ENCODE peak calls at places on chromosome 19, in ten cellular contexts. U, G, Q, M, P, I, W, Y, J and V are unnamed samples. For H3K4me1 and H3K9me2, the result is how much of the 10 kb centered on the place peaks cover.

GRCh38 chr19:47470447-47471195 is 1.1 kb downstream of the SLC8A2 start:
- DNase-seq in W (no peak), Q (no peak), Y (no peak), M (no peak), I (no peak), J (no peak), P (no peak), U (no peak), G (no peak), V (no peak)

GRCh38 chr19:52297601-52298358 is 811 bp downstream of the ZNF480 start:
- DNase-seq in I (no peak), Y (no peak), M (no peak), P (peak), U (no peak), W (no peak), J (no peak), Q (no peak), G (no peak), V (no peak)

GRCh38 chr19:20247016-20247683 is 80.1 kb downstream of the ZNF486 start:
- DNase-seq in I (no peak), W (no peak), Y (peak), U (peak), Q (peak), P (peak), M (peak), G (peak), J (peak), V (peak)

GRCh38 chr19:44777715-44778347 is at the start of gene CBLC:
- DNase-seq in U (no peak), P (peak), Y (peak), M (peak), I (no peak), G (peak), Q (peak), J (peak), W (peak), V (no peak)

GRCh38 chr19:57026476-57026875 is 93.3 kb upstream of the USP29 start:
- DNase-seq in Y (no peak), W (no peak), I (no peak), P (no peak), J (no peak), U (no peak), Q (no peak), M (no peak), G (no peak), V (no peak)

GRCh38 chr19:40594251-40594650 is 6.9 kb upstream of the LTBP4 start:
- DNase-seq in W (no peak), M (no peak), U (peak), Y (peak), J (no peak), I (no peak), G (peak), Q (no peak), P (peak), V (peak)

GRCh38 chr19:6233051-6233826 is 46.5 kb downstream of the MLLT1 start:
- DNase-seq in I (no peak), J (no peak), Y (no peak), U (no peak), M (no peak), W (no peak), G (peak), Q (no peak), P (no peak), V (no peak)

GRCh38 chr19:48713864-48714755 is 5.4 kb downstream of the MAMSTR start:
- DNase-seq in G (peak), M (peak), U (peak), Y (peak), W (peak), P (peak), Q (peak), I (peak), J (peak), V (peak)

GRCh38 chr19:51971624-51972023 is 15.0 kb downstream of the ZNF350 start:
- DNase-seq in I (no peak), G (peak), Q (no peak), Y (peak), J (no peak), P (no peak), W (no peak), M (peak), U (peak), V (peak)

GRCh38 chr19:41350735-41351338 is 2.9 kb downstream of the TGFB1 start:
- DNase-seq in U (no peak), J (no peak), G (peak), P (peak), Y (peak), Q (no peak), M (no peak), I (no peak), W (no peak), V (no peak)

GRCh38 chr19:34360354-34360909 is 4.6 kb upstream of the GPI start:
- DNase-seq in Y (no peak), P (no peak), J (no peak), Q (no peak), I (no peak), U (no peak), M (no peak), G (no peak), W (no peak), V (no peak)

GRCh38 chr19:29622191-29623070 is 16.3 kb downstream of the POP4 start:
- DNase-seq in P (peak), M (no peak), J (no peak), G (no peak), I (peak), U (no peak), Q (peak), W (no peak), Y (no peak), V (no peak)

GRCh38 chr19:50465986-50466771 is 10.1 kb upstream of the EMC10 start:
- DNase-seq in I (no peak), Y (peak), M (peak), J (peak), G (peak), W (peak), U (no peak), P (peak), Q (peak), V (no peak)

GRCh38 chr19:12331211-12331941 is 2.1 kb downstream of the ZNF563 start:
- DNase-seq in Y (no peak), U (peak), G (no peak), P (no peak), I (no peak), W (no peak), J (peak), Q (no peak), M (no peak), V (no peak)

GRCh38 chr19:55131421-55131820 is 14.0 kb upstream of the PPP1R12C start:
- DNase-seq in I (no peak), Q (no peak), U (no peak), P (no peak), Y (no peak), G (peak), M (no peak), J (no peak), W (no peak), V (no peak)

GRCh38 chr19:54670576-54671347 is 8.0 kb downstream of the LILRB4 start:
- DNase-seq in M (no peak), P (no peak), W (no peak), J (no peak), Q (no peak), U (no peak), Y (no peak), G (no peak), I (no peak), V (no peak)

GRCh38 chr19:49196527-49197240 is 39.1 kb downstream of the TRPM4 start:
- DNase-seq in U (no peak), I (no peak), Y (peak), M (no peak), Q (no peak), W (no peak), P (no peak), J (no peak), G (no peak), V (no peak)

GRCh38 chr19:19103167-19103566 is 35.1 kb downstream of the TMEM161A start:
- DNase-seq in G (no peak), M (no peak), I (no peak), Q (no peak), Y (no peak), W (peak), P (no peak), U (no peak), J (no peak), V (no peak)

GRCh38 chr19:45444318-45445041 is 20.8 kb upstream of the ERCC1 start:
- DNase-seq in W (no peak), M (peak), Y (peak), J (peak), Q (peak), P (peak), U (peak), I (peak), G (peak), V (peak)

GRCh38 chr19:39951686-39952085 is 17.3 kb upstream of the FCGBP start:
- DNase-seq in M (no peak), J (no peak), Q (peak), G (peak), I (no peak), U (no peak), Y (no peak), P (no peak), W (no peak), V (no peak)

GRCh38 chr19:45553464-45553863 is 31.1 kb downstream of the OPA3 start:
- DNase-seq in U (no peak), Y (peak), G (no peak), I (no peak), Q (no peak), P (no peak), J (peak), M (no peak), W (no peak), V (no peak)

GRCh38 chr19:30492581-30492980 is 120.4 kb downstream of the ZNF536 start:
- DNase-seq in J (no peak), Y (peak), U (no peak), P (no peak), I (no peak), Q (no peak), W (no peak), G (no peak), M (peak), V (no peak)

GRCh38 chr19:54162241-54162805 is 2.8 kb upstream of the LENG1 start:
- DNase-seq in Q (peak), M (peak), U (peak), P (peak), G (peak), W (peak), J (peak), I (peak), Y (peak), V (peak)

GRCh38 chr19:53823380-53824120 is 564 bp downstream of the NLRP12 start:
- DNase-seq in M (peak), Y (no peak), W (no peak), Q (peak), U (no peak), G (no peak), I (no peak), P (no peak), J (no peak), V (no peak)

GRCh38 chr19:35851213-35852028 is 883 bp downstream of the NPHS1 start:
- DNase-seq in G (no peak), U (no peak), M (no peak), P (peak), I (no peak), Q (no peak), W (no peak), Y (peak), J (peak), V (peak)

GRCh38 chr19:47445527-47445926 is 26.2 kb downstream of the SLC8A2 start:
- DNase-seq in I (no peak), M (no peak), G (no peak), Y (no peak), P (no peak), W (no peak), U (no peak), Q (no peak), J (no peak), V (no peak)

GRCh38 chr19:45294291-45295029 is 28.2 kb downstream of the CKM start:
- DNase-seq in P (no peak), I (no peak), G (no peak), Y (no peak), M (no peak), J (no peak), Q (no peak), W (no peak), U (no peak), V (no peak)

GRCh38 chr19:34990578-34991192 is 9.4 kb upstream of the GRAMD1A start:
- DNase-seq in M (no peak), I (no peak), Q (no peak), G (no peak), Y (no peak), P (no peak), U (no peak), J (no peak), W (no peak), V (no peak)

GRCh38 chr19:56111601-56112312 is 9.3 kb downstream of the ZNF787 start:
- DNase-seq in Q (no peak), J (no peak), I (no peak), U (no peak), W (no peak), G (no peak), P (peak), M (peak), Y (peak), V (peak)

GRCh38 chr19:45363861-45364459 is 6.4 kb downstream of the ERCC2 start:
- DNase-seq in J (no peak), Y (no peak), Q (no peak), G (no peak), P (no peak), I (no peak), U (no peak), W (no peak), M (no peak), V (no peak)

GRCh38 chr19:30855475-30855874 is 483.3 kb downstream of the ZNF536 start:
- DNase-seq in Q (no peak), P (no peak), U (no peak), G (no peak), I (no peak), M (no peak), J (no peak), W (no peak), Y (no peak), V (no peak)

GRCh38 chr19:43609872-43610271 is 2.0 kb upstream of the SRRM5 start:
- DNase-seq in P (no peak), W (no peak), Q (no peak), U (no peak), I (no peak), J (no peak), G (no peak), M (no peak), Y (no peak), V (no peak)

GRCh38 chr19:18388328-18389094 is 2.6 kb downstream of the GDF15 start:
- DNase-seq in J (peak), W (no peak), I (peak), P (peak), Q (peak), Y (peak), M (peak), U (peak), G (peak), V (peak)

GRCh38 chr19:16142032-16142580 is 1.4 kb upstream of the HSH2D start:
- DNase-seq in P (no peak), Q (no peak), J (no peak), W (no peak), U (no peak), Y (no peak), M (no peak), I (no peak), G (no peak), V (no peak)
- H3K4me1 ChIP-seq in P (under half), Q (under half), J (under half), W (under half), U (half or more), Y (under half), M (under half), I (under half), G (under half), V (under half)

GRCh38 chr19:2225415-2226050 is 10.6 kb downstream of the PLEKHJ1 start:
- DNase-seq in W (no peak), Q (no peak), U (no peak), J (no peak), G (no peak), I (no peak), Y (no peak), M (no peak), P (no peak), V (no peak)
- H3K9me2 ChIP-seq in W (under half), Q (under half), U (under half), J (under half), G (under half), I (under half), Y (under half), M (under half), P (under half), V (under half)

GRCh38 chr19:4376245-4376990 is 23.9 kb downstream of the SH3GL1 start:
- DNase-seq in Q (peak), U (no peak), M (peak), I (no peak), W (no peak), P (no peak), Y (peak), G (no peak), J (no peak), V (no peak)
- H3K4me1 ChIP-seq in Q (half or more), U (half or more), M (half or more), I (under half), W (half or more), P (under half), Y (under half), G (half or more), J (under half), V (half or more)

DNA sequence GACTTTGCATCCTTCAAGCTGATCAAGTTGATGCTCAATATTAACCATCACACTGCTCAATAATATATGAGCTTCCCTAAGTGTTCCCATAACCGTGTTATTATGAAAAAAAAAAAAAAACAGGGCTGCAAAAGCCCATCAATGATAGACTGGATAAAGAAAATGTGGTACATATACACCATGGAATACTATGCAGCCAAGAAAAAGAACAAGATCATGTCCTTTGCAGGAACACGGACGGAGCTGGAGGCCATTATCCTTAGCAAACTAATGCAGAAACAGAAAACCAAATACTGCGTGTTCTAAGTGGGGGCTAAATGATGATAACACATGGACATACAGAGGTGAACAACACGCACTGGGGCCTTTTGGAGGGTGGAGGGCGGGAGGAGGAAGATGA is 58.3 kb downstream of the CACNA1A start:
- DNase-seq in U (no peak), Q (no peak), Y (no peak), P (no peak), G (no peak), I (no peak), M (no peak), J (no peak), W (no peak), V (no peak)
- H3K9me2 ChIP-seq in U (under half), Q (under half), Y (under half), P (under half), G (under half), I (under half), M (under half), J (under half), W (under half), V (under half)

GRCh38 chr19:2491130-2491801 is 15.3 kb downstream of the GADD45B start:
- DNase-seq in M (peak), Q (peak), U (peak), W (no peak), I (peak), G (peak), P (no peak), J (peak), Y (no peak), V (peak)
- H3K4me1 ChIP-seq in M (under half), Q (under half), U (half or more), W (half or more), I (under half), G (under half), P (under half), J (under half), Y (under half), V (half or more)

DNA sequence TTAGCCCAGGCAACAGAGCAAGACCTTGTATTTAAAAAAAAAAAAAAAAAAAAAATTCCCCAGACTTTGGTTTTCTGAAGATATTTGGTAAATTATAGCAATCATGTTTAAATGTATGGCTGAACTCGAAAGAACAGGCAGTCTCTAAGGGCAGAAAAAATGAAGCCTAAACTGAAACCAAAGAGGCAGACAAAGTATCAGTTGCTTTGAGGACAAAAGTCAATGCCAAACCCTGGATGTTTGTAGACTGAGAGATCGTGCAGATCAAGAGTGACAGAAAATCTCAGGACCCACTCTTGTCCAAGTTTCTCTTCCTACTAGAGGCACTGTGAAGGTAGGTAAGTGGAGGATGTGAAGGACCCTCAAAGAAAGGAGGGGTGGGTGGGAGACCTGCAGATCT is 11.0 kb upstream of the SLC7A9 start:
- DNase-seq in Q (no peak), Y (no peak), M (no peak), U (no peak), G (no peak), W (no peak), I (no peak), P (no peak), J (no peak), V (no peak)
- H3K9me2 ChIP-seq in Q (under half), Y (under half), M (under half), U (under half), G (under half), W (under half), I (under half), P (under half), J (under half), V (under half)